ENCODE peak calls at places on chromosomes 2 and 18, in four cellular contexts. T, U, P and D are unnamed samples. For H3K4me1, the result is how much of the 10 kb centered on the place peaks cover.

GRCh38 chr2:241216211-241216761 is 27.8 kb downstream of the ANO7 start:
- DNase-seq in T (no peak), U (peak), P (no peak), D (no peak)

GRCh38 chr2:14915983-14916382 is 283.5 kb downstream of the LRATD1 start:
- DNase-seq in T (no peak), U (no peak), P (no peak), D (no peak)

GRCh38 chr2:237139123-237139675 is 53.5 kb downstream of the COPS8 start:
- DNase-seq in T (no peak), U (no peak), P (no peak), D (no peak)

GRCh38 chr2:129744649-129745048 is 234.8 kb upstream of the RAB6C start:
- DNase-seq in T (peak), U (no peak), P (no peak), D (peak)

GRCh38 chr2:96832751-96833507 is 10.9 kb downstream of the ANKRD23 start:
- DNase-seq in T (peak), U (peak), P (peak), D (peak)

GRCh38 chr2:196263181-196263747 is 91.9 kb upstream of the STK17B start:
- DNase-seq in T (no peak), U (no peak), P (peak), D (no peak)

GRCh38 chr18:11991021-11991770 is 9.9 kb downstream of the IMPA2 start:
- DNase-seq in T (no peak), U (no peak), P (no peak), D (no peak)

GRCh38 chr2:42196403-42197267 is 27.5 kb downstream of the EML4 start:
- DNase-seq in T (peak), U (peak), P (peak), D (no peak)

GRCh38 chr18:76689646-76690264 is 132.6 kb upstream of the ZNF236 start:
- DNase-seq in T (no peak), U (no peak), P (no peak), D (no peak)

GRCh38 chr18:44943201-44943881 is 262.7 kb downstream of the SETBP1 start:
- DNase-seq in T (peak), U (no peak), P (no peak), D (no peak)

GRCh38 chr2:200383380-200384110 is 77.1 kb downstream of the SPATS2L start:
- DNase-seq in T (no peak), U (no peak), P (no peak), D (no peak)

GRCh38 chr2:95158891-95159619 is 593 bp downstream of the ZNF514 start:
- DNase-seq in T (peak), U (peak), P (peak), D (peak)

GRCh38 chr18:48951448-48952286 is 902 bp upstream of the SMAD7 start:
- DNase-seq in T (peak), U (peak), P (peak), D (peak)

GRCh38 chr2:233387667-233388528 is 33.6 kb downstream of the DGKD start:
- DNase-seq in T (peak), U (peak), P (no peak), D (peak)

GRCh38 chr2:112927745-112928144 is 16.8 kb downstream of the IL37 start:
- DNase-seq in T (no peak), U (no peak), P (no peak), D (no peak)

GRCh38 chr2:35410431-35411061 is 945.0 kb upstream of the CRIM1 start:
- DNase-seq in T (peak), U (peak), P (no peak), D (peak)

GRCh38 chr2:24912986-24913385 is 7.1 kb downstream of the ADCY3 start:
- DNase-seq in T (no peak), U (no peak), P (no peak), D (no peak)

GRCh38 chr2:219624565-219624964 is 2.9 kb upstream of the SLC4A3 start:
- DNase-seq in T (no peak), U (peak), P (no peak), D (peak)

GRCh38 chr18:42338683-42339082 is 383.6 kb downstream of the PIK3C3 start:
- DNase-seq in T (no peak), U (no peak), P (no peak), D (no peak)
- H3K4me3 ChIP-seq in T (no peak), U (no peak), P (no peak), D (no peak)

GRCh38 chr18:51011709-51012108 is 18.3 kb upstream of the SMAD4 start:
- DNase-seq in T (no peak), U (no peak), P (no peak), D (no peak)
- H3K4me1 ChIP-seq in T (under half), U (under half), P (under half), D (under half)

GRCh38 chr18:39453356-39453755 is 1887.8 kb upstream of the CELF4 start:
- DNase-seq in T (no peak), U (no peak), P (no peak), D (no peak)
- H3K4me3 ChIP-seq in T (no peak), U (no peak), P (no peak), D (no peak)

GRCh38 chr2:239223330-239224248 is 177.2 kb downstream of the HDAC4 start:
- DNase-seq in T (peak), U (peak), P (no peak), D (peak)

GRCh38 chr2:239224249-239224605 is 176.6 kb downstream of the HDAC4 start:
- DNase-seq in T (no peak), U (no peak), P (no peak), D (no peak)

GRCh38 chr2:239222346-239223028 is 178.3 kb downstream of the HDAC4 start:
- DNase-seq in T (no peak), U (no peak), P (no peak), D (no peak)

GRCh38 chr2:239220976-239221375 is 179.8 kb downstream of the HDAC4 start:
- DNase-seq in T (no peak), U (no peak), P (no peak), D (no peak)

DNA sequence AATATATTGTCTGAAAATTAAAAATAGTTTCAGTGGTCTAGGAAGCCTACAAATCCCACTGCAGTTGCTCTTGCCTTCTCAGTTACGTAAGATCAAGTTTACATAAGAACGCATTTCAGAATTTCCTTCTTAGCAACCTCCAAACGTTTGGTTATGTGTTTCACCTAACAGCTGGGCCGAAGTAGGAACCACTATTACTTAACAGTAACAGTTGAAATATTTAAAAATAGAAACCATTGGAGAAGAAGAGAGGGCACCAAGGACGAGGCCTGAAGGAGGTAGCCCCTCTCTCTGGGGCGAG is 177.8 kb downstream of the HDAC4 start:
- DNase-seq in T (no peak), U (no peak), P (no peak), D (no peak)
- H3K4me1 ChIP-seq in T (half or more), U (under half), P (half or more), D (half or more)